ENCODE peak calls at places on chromosomes 16 and 17, in five cellular contexts. U, O, P, F and Q are unnamed samples.

GRCh38 chr17:35596530-35597233 is 9.6 kb downstream of the AP2B1 start:
- DNase-seq in P (peak), O (no peak), F (peak), U (no peak), Q (no peak)

GRCh38 chr17:3730881-3731429 is 7.3 kb downstream of the HASPIN start:
- DNase-seq in P (no peak), U (no peak), O (no peak), F (no peak), Q (no peak)

GRCh38 chr16:1474471-1474795 is 395 bp downstream of the CLCN7 start:
- DNase-seq in O (no peak), F (no peak), P (peak), U (no peak), Q (no peak)

GRCh38 chr16:13517856-13518255 is 402.1 kb upstream of the ERCC4 start:
- DNase-seq in O (no peak), F (no peak), U (no peak), P (no peak), Q (no peak)

GRCh38 chr16:4924593-4925378 is 12.2 kb downstream of the PPL start:
- DNase-seq in O (no peak), P (peak), F (no peak), U (no peak), Q (no peak)

GRCh38 chr17:75048396-75048933 is 1.4 kb downstream of the KCTD2 start:
- DNase-seq in F (no peak), U (no peak), O (peak), P (no peak), Q (no peak)

GRCh38 chr16:81618661-81619060 is 160.4 kb upstream of the PLCG2 start:
- DNase-seq in P (peak), U (no peak), F (no peak), O (no peak), Q (no peak)

GRCh38 chr17:19645608-19646250 is 2.8 kb upstream of the ALDH3A2 start:
- DNase-seq in F (peak), U (no peak), P (peak), O (peak), Q (peak)

GRCh38 chr17:66750756-66751543 is 84.0 kb upstream of the CACNG5 start:
- DNase-seq in O (no peak), F (no peak), U (no peak), P (peak), Q (no peak)

GRCh38 chr17:50347087-50347893 is 1.4 kb downstream of the XYLT2 start:
- DNase-seq in O (no peak), U (no peak), F (peak), P (peak), Q (no peak)

GRCh38 chr16:90023078-90023447 is 3.8 kb upstream of the DBNDD1 start:
- DNase-seq in U (no peak), O (no peak), P (no peak), F (no peak), Q (no peak)

GRCh38 chr16:50696575-50697420 is 3.4 kb downstream of the NOD2 start:
- DNase-seq in O (peak), P (no peak), F (no peak), U (no peak), Q (peak)

GRCh38 chr17:45640141-45640850 is 143.8 kb upstream of the CRHR1 start:
- DNase-seq in P (peak), F (peak), O (peak), U (peak), Q (peak)

GRCh38 chr16:1381655-1382406 is 30.1 kb downstream of the GNPTG start:
- DNase-seq in P (no peak), U (no peak), O (no peak), F (no peak), Q (no peak)

GRCh38 chr17:61405686-61406542 is 6.3 kb downstream of the TBX2 start:
- DNase-seq in U (no peak), O (peak), F (peak), P (no peak), Q (no peak)

GRCh38 chr16:89583895-89584644 is 8.5 kb downstream of the CPNE7 start:
- DNase-seq in U (no peak), F (no peak), O (no peak), P (no peak), Q (no peak)

GRCh38 chr16:6375471-6376075 is 957.1 kb upstream of the RBFOX1 start:
- DNase-seq in O (no peak), P (no peak), U (peak), F (no peak), Q (no peak)

GRCh38 chr16:15970743-15971434 is 21.5 kb downstream of the ABCC1 start:
- DNase-seq in O (no peak), U (peak), F (peak), P (no peak), Q (no peak)

GRCh38 chr17:15777717-15778116 is 45.6 kb downstream of the TBC1D26 start:
- DNase-seq in F (no peak), O (no peak), U (no peak), P (no peak), Q (no peak)

GRCh38 chr16:89544113-89544512 is 16.4 kb upstream of the RPL13 start:
- DNase-seq in O (no peak), U (no peak), F (no peak), P (no peak), Q (no peak)

GRCh38 chr17:520447-521167 is 168.0 kb upstream of the RPH3AL start:
- DNase-seq in F (no peak), P (no peak), O (no peak), U (no peak), Q (no peak)

GRCh38 chr17:10116676-10117075 is 81.7 kb downstream of the GAS7 start:
- DNase-seq in P (no peak), U (no peak), F (no peak), O (no peak), Q (no peak)

DNA sequence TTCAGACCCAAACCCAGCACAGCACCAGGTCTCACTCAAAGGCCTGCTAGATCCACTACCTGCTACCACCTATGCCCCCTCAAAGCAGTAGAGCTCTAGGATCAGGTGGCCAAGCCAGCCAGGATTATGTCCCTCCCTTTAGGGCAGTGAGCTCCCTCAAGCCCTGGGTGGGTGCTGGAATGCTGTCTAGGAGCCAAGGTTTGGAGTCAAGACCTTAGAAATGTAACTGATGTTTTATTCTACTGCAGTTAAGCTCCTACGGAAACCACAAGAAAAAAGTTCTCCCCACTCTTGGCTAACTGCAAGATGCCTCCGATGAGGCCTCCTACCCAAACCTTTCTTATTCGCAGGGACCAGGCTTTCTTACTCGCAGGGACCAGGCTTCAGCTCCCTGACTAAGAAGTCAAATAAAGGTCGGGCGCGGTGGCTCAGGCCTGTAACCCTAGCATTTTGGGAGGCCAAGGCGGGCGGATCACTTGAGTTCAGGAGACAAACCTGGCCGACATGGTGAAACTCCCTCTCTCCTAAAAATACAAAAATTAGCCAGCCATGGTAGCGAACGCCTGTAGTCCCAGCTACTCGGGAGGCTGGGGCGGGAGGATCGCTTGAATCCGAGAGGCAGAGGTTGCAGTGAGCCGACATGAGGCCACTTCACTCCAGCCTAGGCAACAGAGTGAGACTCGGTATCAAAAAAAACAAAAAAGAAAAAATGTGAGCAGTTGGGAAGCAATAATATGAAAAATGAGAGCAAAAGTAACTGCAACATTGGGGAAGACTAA is 31.8 kb upstream of the ARL4D start:
- DNase-seq in U (no peak), P (no peak), O (no peak), F (peak), Q (no peak)
- H3K9ac ChIP-seq in U (peak), P (no peak), O (no peak), F (no peak), Q (peak)

DNA sequence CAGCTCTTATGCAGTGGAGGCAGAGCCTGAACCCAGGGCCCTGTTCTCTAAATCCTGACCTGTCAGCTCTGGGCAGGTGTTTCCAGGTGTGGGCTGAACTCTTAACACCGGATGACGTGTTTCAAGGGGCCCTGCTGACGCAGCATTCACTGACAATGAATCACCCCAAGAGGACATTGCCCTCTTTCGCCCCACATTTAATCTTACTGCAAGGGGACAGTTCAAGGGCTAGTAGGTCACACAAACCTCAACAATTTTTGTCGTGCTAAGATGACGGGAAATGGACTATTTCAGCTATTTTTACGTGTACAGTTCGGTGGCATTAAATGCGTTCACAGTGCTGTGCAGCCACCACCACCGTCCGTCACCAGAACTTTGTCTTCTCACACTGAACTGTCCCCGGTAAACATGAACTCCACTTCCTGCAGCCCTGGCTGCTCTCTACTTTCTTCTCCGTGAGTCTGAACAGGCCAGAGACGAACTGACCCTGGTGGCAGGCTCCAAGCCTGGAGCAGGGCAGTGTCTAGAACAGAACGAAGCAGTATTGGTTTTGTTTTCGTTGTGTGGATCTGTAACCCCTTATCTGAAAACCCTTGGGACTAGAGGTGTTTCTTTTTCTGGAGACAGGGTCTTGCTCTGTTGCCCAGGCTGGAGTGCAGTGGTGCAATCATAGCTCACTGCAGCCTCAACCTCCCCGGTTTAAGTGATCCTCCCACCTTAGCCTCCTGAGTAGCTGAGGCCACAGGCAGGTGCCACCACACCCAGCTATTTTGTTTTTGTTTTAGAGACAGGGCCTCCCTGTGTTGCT is 88.4 kb upstream of the CIBAR2 start:
- DNase-seq in U (no peak), F (no peak), O (peak), P (no peak), Q (no peak)
- H3K9ac ChIP-seq in U (peak), F (no peak), O (no peak), P (no peak), Q (no peak)

DNA sequence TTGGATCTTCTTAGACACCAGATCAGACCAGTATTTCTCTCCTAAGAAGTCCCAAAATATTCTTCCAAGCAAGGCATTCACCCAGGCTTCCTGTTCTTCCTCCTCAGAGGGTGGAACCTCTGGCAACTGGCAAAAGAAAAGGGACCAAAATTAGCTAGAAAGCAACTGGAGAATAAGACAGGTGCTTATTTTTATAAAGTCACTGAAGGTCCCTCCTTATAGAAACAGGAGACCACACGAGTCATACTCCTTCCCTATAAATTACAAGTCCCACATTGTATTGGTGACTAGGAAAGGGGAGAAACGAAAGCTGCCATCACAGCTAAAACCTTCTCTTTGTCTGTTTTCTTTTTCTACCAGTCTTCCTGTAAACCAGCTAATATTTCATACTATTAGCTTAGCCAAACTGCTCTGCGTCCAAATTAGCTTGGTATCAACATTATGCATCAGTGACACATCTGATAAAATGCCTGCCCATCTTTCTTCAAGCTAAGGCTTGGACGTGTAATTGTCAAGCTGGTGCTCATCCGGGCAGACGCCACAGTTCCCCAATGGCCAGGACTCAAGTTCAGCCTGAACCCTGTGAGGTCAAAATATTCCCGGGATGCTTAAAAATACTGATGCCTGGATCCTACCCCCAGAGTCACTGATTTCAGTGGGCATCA is 47.5 kb upstream of the ERN1 start:
- DNase-seq in O (no peak), U (no peak), F (no peak), P (no peak), Q (no peak)
- H3K9ac ChIP-seq in O (no peak), U (no peak), F (no peak), P (no peak), Q (no peak)

GRCh38 chr16:46772463-46772862 is 24.3 kb upstream of the MYLK3 start:
- DNase-seq in P (no peak), U (no peak), O (no peak), F (peak), Q (no peak)
- H3K9ac ChIP-seq in P (no peak), U (no peak), O (no peak), F (no peak), Q (no peak)

GRCh38 chr17:78172284-78173024 is 4.1 kb downstream of the SYNGR2 start:
- DNase-seq in O (no peak), P (no peak), U (no peak), F (peak), Q (peak)
- H3K9ac ChIP-seq in O (no peak), P (no peak), U (no peak), F (no peak), Q (peak)

GRCh38 chr16:55501549-55502322 is 7.1 kb upstream of the LPCAT2 start:
- DNase-seq in O (no peak), U (no peak), F (peak), P (peak), Q (no peak)

GRCh38 chr16:55498101-55498500 is 10.8 kb upstream of the LPCAT2 start:
- DNase-seq in O (no peak), U (no peak), P (no peak), F (peak), Q (no peak)

GRCh38 chr16:55499951-55500350 is 8.9 kb upstream of the LPCAT2 start:
- DNase-seq in O (peak), F (peak), P (peak), U (no peak), Q (no peak)

GRCh38 chr16:55497558-55497957 is 11.3 kb upstream of the LPCAT2 start:
- DNase-seq in U (no peak), F (no peak), P (no peak), O (no peak), Q (no peak)

GRCh38 chr16:55499281-55499680 is 9.6 kb upstream of the LPCAT2 start:
- DNase-seq in P (no peak), O (no peak), U (no peak), F (peak), Q (no peak)
- H3K9ac ChIP-seq in P (no peak), O (no peak), U (no peak), F (no peak), Q (no peak)